ENCODE peak calls at places on chromosomes 1 and 21, in four cellular contexts. F is stimulated activated CD8-positive, alpha-beta memory T cell treated with anti-CD3 and anti-CD28 coated beads, Interleukin-2, amount 100 ng/mL, for 1 hour; E is NCI-H1092; W is brain microvascular endothelial cell. P is an unnamed sample.

GRCh38 chr1:243393093-243393492 is 137.3 kb downstream of the SDCCAG8 start:
- DNase-seq in F (no peak), E (no peak), W (no peak), P (no peak)

GRCh38 chr1:26097696-26098095 is 13.9 kb upstream of the PDIK1L start:
- DNase-seq in F (no peak), E (no peak), W (peak; percentile 81), P (no peak)

GRCh38 chr1:62358974-62359373 is 39.7 kb upstream of the KANK4 start:
- DNase-seq in F (no peak), E (no peak), W (no peak), P (no peak)

GRCh38 chr1:59302871-59303270 is 6.0 kb downstream of the FGGY start:
- DNase-seq in F (no peak), E (no peak), W (no peak), P (no peak)

GRCh38 chr1:245094954-245095353 is 59.8 kb upstream of the KIF26B start:
- DNase-seq in F (no peak), E (no peak), W (no peak), P (no peak)

GRCh38 chr1:78855258-78855657 is 151.3 kb downstream of the ADGRL4 start:
- DNase-seq in F (no peak), E (no peak), W (no peak), P (no peak)

GRCh38 chr1:180563013-180563827 is 4.5 kb downstream of the OVAAL start:
- DNase-seq in F (no peak), E (no peak), W (peak; percentile 60), P (no peak)

GRCh38 chr1:228291906-228292608 is 84.2 kb downstream of the OBSCN start:
- DNase-seq in F (no peak), E (no peak), W (no peak), P (no peak)

GRCh38 chr1:119358661-119359060 is 9.9 kb upstream of the HAO2 start:
- DNase-seq in F (no peak), E (no peak), W (no peak), P (no peak)

GRCh38 chr1:44425327-44426082 is 20.4 kb downstream of the RNF220 start:
- DNase-seq in F (no peak), E (no peak), W (no peak), P (no peak)

GRCh38 chr1:109628540-109629321 is 9.1 kb downstream of the AMPD2 start:
- DNase-seq in F (no peak), E (no peak), W (no peak), P (no peak)

GRCh38 chr1:234607091-234608025 is 2.6 kb downstream of the IRF2BP2 start:
- DNase-seq in F (no peak), E (peak; percentile 91), W (no peak), P (no peak)

GRCh38 chr1:246537887-246538286 is 28.2 kb downstream of the TFB2M start:
- DNase-seq in F (no peak), E (no peak), W (no peak), P (no peak)

GRCh38 chr1:40130892-40131291 is 30.3 kb upstream of the RLF start:
- DNase-seq in F (no peak), E (no peak), W (no peak), P (no peak)

GRCh38 chr1:192713921-192714320 is 78.0 kb downstream of the RGS13 start:
- DNase-seq in F (no peak), E (no peak), W (no peak), P (no peak)

GRCh38 chr1:30425046-30425445 is 298.3 kb downstream of the MATN1 start:
- DNase-seq in F (no peak), E (no peak), W (no peak), P (no peak)

GRCh38 chr1:202807367-202807925 is 775 bp downstream of the KDM5B start:
- DNase-seq in F (peak; percentile 6), E (no peak), W (no peak), P (peak; percentile 54)

GRCh38 chr1:53319296-53320101 is 8.4 kb downstream of the LRP8 start:
- DNase-seq in F (no peak), E (peak; percentile 58), W (no peak), P (no peak)

GRCh38 chr1:35476099-35476674 is 81.0 kb downstream of the KIAA0319L start:
- DNase-seq in F (no peak), E (no peak), W (no peak), P (no peak)

GRCh38 chr1:207811920-207812720 is 60.3 kb downstream of the CD46 start:
- DNase-seq in F (no peak), E (no peak), W (no peak), P (peak; percentile 53)

GRCh38 chr1:83791821-83792437 is 207.0 kb downstream of the TTLL7 start:
- DNase-seq in F (no peak), E (no peak), W (peak; percentile 42), P (no peak)

GRCh38 chr1:152577168-152577567 is 3.1 kb downstream of the LCE3D start:
- DNase-seq in F (no peak), E (no peak), W (no peak), P (no peak)

GRCh38 chr21:41598561-41599511 is 90.9 kb upstream of the TMPRSS2 start:
- DNase-seq in F (no peak), E (peak; percentile 70), W (no peak), P (no peak)

GRCh38 chr21:44958471-44959191 is 18.8 kb downstream of the SLX9 start:
- DNase-seq in F (no peak), E (no peak), W (peak; percentile 74), P (no peak)

GRCh38 chr1:160083968-160084770 is 2.8 kb downstream of the KCNJ9 start:
- DNase-seq in F (peak; percentile 42), E (peak; percentile 60), W (no peak), P (no peak)

GRCh38 chr21:34530264-34530663 is 18.3 kb upstream of the KCNE1 start:
- DNase-seq in F (no peak), E (no peak), W (peak; percentile 88), P (no peak)

GRCh38 chr1:201419737-201420607 is 1.6 kb downstream of the TNNI1 start:
- DNase-seq in F (no peak), E (no peak), W (no peak), P (no peak)

P was measured in HEK293T.